ENCODE peak calls at places on chromosomes 6 and 20, in eight cellular contexts. Q is GM13977, Z is GM03348, O is DMS 273 treated with DMSO at 0.1 percent for 48 hours, A is kidney, Y is RKO, S is DMS153, T is pulmonary artery endothelial cell. V is an unnamed sample.

GRCh38 chr6:108896111-108896661 is 48.0 kb downstream of the ARMC2 start:
- DNase-seq in A (no peak), Q (no peak), Z (peak; percentile 75), O (no peak), Y (peak; percentile 35), S (no peak), T (peak; percentile 61), V (peak; percentile 66)

GRCh38 chr20:25389858-25390537 is 637 bp downstream of the ABHD12 start:
- DNase-seq in Z (peak; percentile 58), O (no peak), A (peak; percentile 84), Y (peak; percentile 27), S (no peak), Q (peak; percentile 73), T (no peak), V (no peak)

GRCh38 chr20:58102744-58103516 is 125.5 kb downstream of the ANKRD60 start:
- DNase-seq in Y (no peak), A (no peak), Z (no peak), S (no peak), T (no peak), O (no peak), Q (no peak), V (no peak)

GRCh38 chr20:4519530-4519929 is 202.2 kb upstream of the PRND start:
- DNase-seq in Y (no peak), S (no peak), Z (no peak), O (no peak), T (no peak), Q (peak; percentile 42), A (no peak), V (no peak)

GRCh38 chr6:132401941-132402275 is 633 bp upstream of the MOXD1 start:
- DNase-seq in O (no peak), Z (no peak), Q (no peak), Y (no peak), S (no peak), A (no peak), T (no peak), V (no peak)

GRCh38 chr6:113433506-113433991 is 423.6 kb upstream of the MARCKS start:
- DNase-seq in Q (no peak), S (no peak), O (no peak), Y (no peak), A (peak; percentile 68), Z (peak; percentile 69), T (no peak), V (peak; percentile 75)

GRCh38 chr6:106187424-106187982 is 101.4 kb downstream of the PRDM1 start:
- DNase-seq in A (no peak), T (no peak), O (no peak), Q (no peak), Z (no peak), Y (no peak), S (peak; percentile 16), V (no peak)

GRCh38 chr6:151675746-151676459 is 131.6 kb upstream of the ESR1 start:
- DNase-seq in S (peak; percentile 39), T (peak; percentile 7), Q (peak; percentile 75), O (no peak), Z (peak; percentile 43), Y (peak; percentile 40), A (no peak), V (no peak)

V was measured in SK-N-MC.